ENCODE peak calls at places on chromosomes 7 and 10, in four cellular contexts. I, G, S and T are unnamed samples.
A peak's percentile ranks its signal among the peaks of the same experiment; 100 is the strongest.

GRCh38 chr7:98539865-98540264 is 77.2 kb upstream of the NPTX2 start:
- DNase-seq in I (no peak), G (no peak), S (no peak), T (no peak)

GRCh38 chr7:158117341-158118222 is 470.0 kb downstream of the PTPRN2 start:
- DNase-seq in I (no peak), G (no peak), S (no peak), T (no peak)

GRCh38 chr10:52956451-52956850 is 183.9 kb upstream of the MBL2 start:
- DNase-seq in I (no peak), G (no peak), S (no peak), T (no peak)

GRCh38 chr7:17244786-17245185 is 53.7 kb upstream of the AHR start:
- DNase-seq in I (no peak), G (no peak), S (no peak), T (no peak)

GRCh38 chr7:86600506-86601290 is 43.0 kb upstream of the GRM3 start:
- DNase-seq in I (no peak), G (no peak), S (no peak), T (no peak)

GRCh38 chr7:5598261-5598761 is 174.7 kb upstream of the TNRC18 start:
- DNase-seq in I (no peak), G (no peak), S (no peak), T (peak; percentile 64)

GRCh38 chr10:95513941-95514392 is 47.2 kb downstream of the SORBS1 start:
- DNase-seq in I (no peak), G (peak; percentile 39), S (no peak), T (no peak)

GRCh38 chr10:70801854-70802253 is 13.9 kb upstream of the SGPL1 start:
- DNase-seq in I (no peak), G (no peak), S (no peak), T (no peak)

GRCh38 chr7:113268757-113269156 is 150.4 kb upstream of the SMIM30 start:
- DNase-seq in I (no peak), G (no peak), S (no peak), T (no peak)

GRCh38 chr10:49275896-49276295 is 23.1 kb upstream of the C10orf71 start:
- DNase-seq in I (no peak), G (no peak), S (no peak), T (no peak)

GRCh38 chr7:87212478-87212877 is 7.1 kb downstream of the TMEM243 start:
- DNase-seq in I (no peak), G (no peak), S (no peak), T (peak; percentile 25)

GRCh38 chr10:26519803-26520202 is 81.7 kb downstream of the APBB1IP start:
- DNase-seq in I (no peak), G (no peak), S (no peak), T (no peak)

GRCh38 chr7:156334636-156335035 is 305.9 kb upstream of the RNF32 start:
- DNase-seq in I (no peak), G (no peak), S (no peak), T (no peak)

GRCh38 chr7:135620980-135621850 is 41.1 kb upstream of the STMP1 start:
- DNase-seq in I (no peak), G (peak; percentile 40), S (peak; percentile 45), T (peak; percentile 76)

GRCh38 chr7:131231381-131232220 is 96.1 kb upstream of the MKLN1 start:
- DNase-seq in I (peak; percentile 82), G (no peak), S (no peak), T (peak; percentile 91)

GRCh38 chr10:50545846-50546245 is 77.9 kb downstream of the SGMS1 start:
- DNase-seq in I (no peak), G (no peak), S (no peak), T (no peak)

GRCh38 chr7:66521675-66522074 is 107.0 kb upstream of the KCTD7 start:
- DNase-seq in I (no peak), G (no peak), S (no peak), T (no peak)

GRCh38 chr7:66518151-66518691 is 110.5 kb upstream of the KCTD7 start:
- DNase-seq in I (no peak), G (no peak), S (no peak), T (no peak)

GRCh38 chr7:66523409-66523808 is 105.3 kb upstream of the KCTD7 start:
- DNase-seq in I (no peak), G (no peak), S (no peak), T (no peak)

GRCh38 chr7:66524738-66525137 is 103.9 kb upstream of the KCTD7 start:
- DNase-seq in I (no peak), G (no peak), S (no peak), T (no peak)

GRCh38 chr7:66522518-66522917 is 106.2 kb upstream of the KCTD7 start:
- DNase-seq in I (no peak), G (no peak), S (no peak), T (peak; percentile 56)
- TF ChIP-seq CTCF in I (peak; percentile 51), G (peak; percentile 31), S (peak; percentile 16), T (peak; percentile 53)

DNA sequence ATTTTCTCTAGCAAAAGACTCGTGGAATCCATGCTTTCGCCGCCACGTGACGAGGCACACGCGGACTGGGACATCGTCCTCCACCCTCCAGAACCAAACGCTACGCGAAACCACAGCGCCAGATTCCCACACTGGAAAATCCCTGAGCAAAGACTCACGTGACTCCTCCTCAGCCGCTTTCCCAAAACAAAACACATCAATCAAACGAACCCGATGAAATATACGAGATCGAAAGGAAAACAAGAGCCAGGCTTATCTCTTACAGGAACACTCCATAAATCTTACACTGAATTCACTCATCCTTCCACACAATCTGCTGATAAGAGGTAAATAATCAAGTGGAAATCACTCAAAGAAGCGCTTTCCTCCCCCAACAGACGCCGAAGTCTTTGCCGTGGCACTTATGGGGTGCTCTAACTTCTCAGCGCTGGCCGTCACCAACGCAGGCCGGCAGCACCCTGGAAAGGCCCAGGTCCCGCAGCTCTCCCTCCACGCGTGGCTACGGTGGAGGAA is 23.8 kb downstream of the DIP2C start:
- DNase-seq in I (no peak), G (no peak), S (no peak), T (no peak)
- H3K4me3 ChIP-seq in I (no peak overlapping the region), G (no peak overlapping the region), S (no peak overlapping the region), T (no peak overlapping the region)

GRCh38 chr7:30160329-30160728 is 25.5 kb downstream of the MTURN start:
- DNase-seq in I (no peak), G (no peak), S (no peak), T (no peak)

GRCh38 chr7:30157217-30157616 is 22.4 kb downstream of the MTURN start:
- DNase-seq in I (no peak), G (no peak), S (no peak), T (no peak)

GRCh38 chr7:30162133-30162532 is 27.3 kb downstream of the MTURN start:
- DNase-seq in I (no peak), G (no peak), S (no peak), T (peak; percentile 43)

GRCh38 chr7:30159153-30159552 is 24.4 kb downstream of the MTURN start:
- DNase-seq in I (no peak), G (no peak), S (no peak), T (peak; percentile 81)

GRCh38 chr7:30159698-30160143 is 24.9 kb downstream of the MTURN start:
- DNase-seq in I (no peak), G (no peak), S (no peak), T (peak; percentile 98)
- TF ChIP-seq MYC in I (no peak), G (no peak), S (no peak), T (peak; percentile 85)

DNA sequence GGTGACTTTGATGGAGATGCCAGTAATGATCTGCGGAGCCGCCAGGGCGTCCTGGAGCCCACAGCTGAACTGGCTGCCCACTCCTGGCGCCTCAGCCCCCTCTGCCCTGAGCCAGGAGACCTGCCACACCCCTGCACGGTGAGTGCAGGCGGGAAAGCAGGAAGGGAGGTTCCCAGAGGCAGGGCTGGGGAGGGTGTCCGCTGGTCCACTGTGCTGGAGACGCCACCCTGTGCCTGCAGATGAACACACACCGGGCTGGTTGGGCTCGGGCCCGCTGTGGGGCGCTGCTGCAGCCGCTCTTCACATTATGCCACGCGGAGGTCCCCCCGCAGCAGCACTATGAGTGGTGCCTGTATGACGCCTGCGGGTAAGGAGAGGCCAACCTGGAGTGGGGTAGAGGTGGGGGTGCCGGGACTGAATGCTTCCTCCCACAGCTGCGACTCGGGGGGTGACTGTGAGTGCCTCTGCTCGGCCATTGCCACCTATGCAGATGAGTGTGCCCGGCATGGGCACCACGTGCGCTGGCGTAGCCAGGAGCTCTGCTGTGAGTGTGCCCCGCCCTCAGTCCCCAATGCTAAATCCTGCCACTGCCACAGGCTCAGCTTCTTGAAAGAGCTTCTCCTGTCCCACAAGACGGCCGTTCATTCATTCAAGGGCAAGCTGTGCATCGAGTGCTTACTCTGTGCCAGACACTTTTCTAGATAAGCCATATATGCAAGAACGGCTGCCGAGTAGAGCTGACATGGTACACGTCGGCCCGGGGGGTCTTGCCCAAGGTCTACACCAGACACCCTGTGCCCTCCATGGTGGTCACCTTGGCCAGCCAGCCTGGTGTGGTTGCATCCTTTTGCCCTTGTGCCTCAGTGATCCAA is 14.3 kb upstream of the ZNF467 start:
- DNase-seq in I (no peak), G (peak; percentile 64), S (peak; percentile 85), T (peak; percentile 67)
- TF ChIP-seq CTCF in I (no peak), G (peak; percentile 36), S (peak; percentile 99), T (peak; percentile 71)

DNA sequence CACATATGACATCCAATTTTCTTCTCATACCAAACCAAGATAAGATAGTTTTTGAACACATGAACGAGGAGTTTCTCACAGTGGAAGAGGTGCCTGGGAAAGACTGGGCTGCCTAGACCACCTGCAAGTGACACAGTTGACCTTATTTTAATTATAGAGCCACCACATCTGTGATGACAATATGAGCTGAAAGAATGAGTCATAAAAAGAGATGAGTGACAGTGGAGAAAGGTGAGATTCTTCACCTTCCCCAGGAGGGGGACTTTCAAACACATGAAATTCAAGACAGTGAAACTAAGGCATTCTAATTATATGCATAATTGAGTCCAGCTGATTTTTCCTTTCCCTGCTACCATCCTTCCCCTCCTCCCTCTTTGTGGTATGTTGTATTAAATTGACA is 475.5 kb downstream of the NXPH1 start:
- DNase-seq in I (no peak), G (no peak), S (no peak), T (no peak)
- H3K4me3 ChIP-seq in I (no peak overlapping the region), G (no peak overlapping the region), S (no peak overlapping the region), T (no peak overlapping the region)

DNA sequence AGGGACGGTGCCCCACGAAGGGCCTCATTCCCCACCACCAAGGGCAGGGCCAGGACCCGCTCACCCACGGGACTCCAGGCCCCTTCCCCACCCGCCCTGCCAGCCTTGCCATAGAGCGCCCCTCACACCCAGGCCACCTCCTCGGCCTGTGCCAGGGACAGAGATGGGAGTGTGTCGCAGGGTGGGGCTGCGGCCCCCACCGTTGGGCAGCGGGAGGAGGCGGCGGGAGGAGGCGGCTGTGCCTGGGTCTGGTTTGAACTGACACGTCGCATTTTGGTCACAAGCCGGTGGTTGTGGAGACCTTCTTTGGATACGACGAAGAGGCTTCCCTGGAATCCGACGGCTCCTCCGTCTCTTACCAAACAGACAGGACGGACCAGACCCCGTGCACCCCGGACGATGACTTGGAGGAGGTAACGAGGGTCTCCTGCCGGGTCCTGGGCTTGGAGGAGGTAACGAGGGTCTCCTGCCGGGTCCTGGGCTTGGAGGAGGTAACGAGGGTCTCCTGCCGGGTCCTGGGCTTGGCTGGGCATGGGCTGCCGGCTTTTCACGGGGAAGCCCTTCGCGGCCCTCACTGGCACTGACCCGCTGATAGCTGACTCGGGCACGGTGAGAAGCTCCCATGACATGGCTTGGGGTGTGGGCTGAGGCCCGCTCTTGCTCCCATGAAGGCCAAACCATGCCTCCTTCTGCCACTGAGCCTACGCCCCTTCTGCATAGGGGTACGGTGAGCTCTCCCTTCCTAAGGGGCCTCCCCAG is 46.4 kb upstream of the DPYSL4 start:
- DNase-seq in I (no peak), G (no peak), S (no peak), T (no peak)
- TF ChIP-seq MYC in I (no peak), G (no peak), S (no peak), T (no peak)